ENCODE peak calls at places on chromosomes 11 and 22, in six cellular contexts. D, G, K, Q, M and Y are unnamed samples.
A peak's percentile ranks its signal among the peaks of the same experiment; 100 is the strongest.

GRCh38 chr22:19586922-19587684 is 62.9 kb upstream of the CLDN5 start:
- DNase-seq in D (no peak), G (no peak), K (no peak), Q (no peak), M (no peak), Y (no peak)

GRCh38 chr22:31286360-31287255 is 5.7 kb downstream of the PIK3IP1 start:
- DNase-seq in D (no peak), G (no peak), K (no peak), Q (no peak), M (no peak), Y (no peak)

GRCh38 chr11:63534895-63535461 is 1.6 kb upstream of the PLAAT4 start:
- DNase-seq in D (peak; percentile 55), G (peak; percentile 35), K (no peak), Q (no peak), M (no peak), Y (no peak)

GRCh38 chr11:15636520-15637065 is 521.9 kb downstream of the INSC start:
- DNase-seq in D (no peak), G (no peak), K (no peak), Q (no peak), M (no peak), Y (no peak)

GRCh38 chr11:65102142-65103095 is 6.4 kb downstream of the VPS51 start:
- DNase-seq in D (no peak), G (no peak), K (no peak), Q (no peak), M (no peak), Y (no peak)

GRCh38 chr11:10029386-10030121 is 264.5 kb downstream of the SBF2 start:
- DNase-seq in D (no peak), G (no peak), K (no peak), Q (no peak), M (no peak), Y (no peak)

GRCh38 chr11:4748435-4748834 is 21.3 kb downstream of the OR51F1 start:
- DNase-seq in D (no peak), G (no peak), K (no peak), Q (no peak), M (no peak), Y (no peak)

GRCh38 chr11:69916806-69917387 is 97.7 kb upstream of the FGF3 start:
- DNase-seq in D (no peak), G (no peak), K (no peak), Q (no peak), M (no peak), Y (no peak)

GRCh38 chr22:48740086-48740730 is 1087.5 kb downstream of the BRD1 start:
- DNase-seq in D (no peak), G (no peak), K (no peak), Q (no peak), M (no peak), Y (no peak)

GRCh38 chr11:123745764-123746451 is 4.4 kb upstream of the ZNF202 start:
- DNase-seq in D (no peak), G (no peak), K (no peak), Q (no peak), M (no peak), Y (no peak)

GRCh38 chr11:68384530-68385081 is 72.2 kb downstream of the LRP5 start:
- DNase-seq in D (no peak), G (no peak), K (no peak), Q (no peak), M (no peak), Y (no peak)

GRCh38 chr11:73259406-73260126 is 12.6 kb upstream of the P2RY6 start:
- DNase-seq in D (no peak), G (no peak), K (no peak), Q (no peak), M (no peak), Y (no peak)

GRCh38 chr11:19642185-19642591 is 70.4 kb upstream of the NAV2 start:
- DNase-seq in D (no peak), G (no peak), K (no peak), Q (no peak), M (no peak), Y (no peak)

GRCh38 chr11:120334332-120334731 is 1.9 kb upstream of the ARHGEF12 start:
- DNase-seq in D (no peak), G (no peak), K (no peak), Q (no peak), M (no peak), Y (no peak)

GRCh38 chr11:120331301-120331966 is 4.8 kb upstream of the ARHGEF12 start:
- DNase-seq in D (no peak), G (no peak), K (no peak), Q (no peak), M (no peak), Y (no peak)

GRCh38 chr11:120334894-120335462 is 1.2 kb upstream of the ARHGEF12 start:
- DNase-seq in D (peak; percentile 88), G (peak; percentile 69), K (peak; percentile 37), Q (peak; percentile 74), M (no peak), Y (peak; percentile 29)

GRCh38 chr11:120333801-120334200 is 2.4 kb upstream of the ARHGEF12 start:
- DNase-seq in D (no peak), G (no peak), K (no peak), Q (no peak), M (no peak), Y (no peak)

DNA sequence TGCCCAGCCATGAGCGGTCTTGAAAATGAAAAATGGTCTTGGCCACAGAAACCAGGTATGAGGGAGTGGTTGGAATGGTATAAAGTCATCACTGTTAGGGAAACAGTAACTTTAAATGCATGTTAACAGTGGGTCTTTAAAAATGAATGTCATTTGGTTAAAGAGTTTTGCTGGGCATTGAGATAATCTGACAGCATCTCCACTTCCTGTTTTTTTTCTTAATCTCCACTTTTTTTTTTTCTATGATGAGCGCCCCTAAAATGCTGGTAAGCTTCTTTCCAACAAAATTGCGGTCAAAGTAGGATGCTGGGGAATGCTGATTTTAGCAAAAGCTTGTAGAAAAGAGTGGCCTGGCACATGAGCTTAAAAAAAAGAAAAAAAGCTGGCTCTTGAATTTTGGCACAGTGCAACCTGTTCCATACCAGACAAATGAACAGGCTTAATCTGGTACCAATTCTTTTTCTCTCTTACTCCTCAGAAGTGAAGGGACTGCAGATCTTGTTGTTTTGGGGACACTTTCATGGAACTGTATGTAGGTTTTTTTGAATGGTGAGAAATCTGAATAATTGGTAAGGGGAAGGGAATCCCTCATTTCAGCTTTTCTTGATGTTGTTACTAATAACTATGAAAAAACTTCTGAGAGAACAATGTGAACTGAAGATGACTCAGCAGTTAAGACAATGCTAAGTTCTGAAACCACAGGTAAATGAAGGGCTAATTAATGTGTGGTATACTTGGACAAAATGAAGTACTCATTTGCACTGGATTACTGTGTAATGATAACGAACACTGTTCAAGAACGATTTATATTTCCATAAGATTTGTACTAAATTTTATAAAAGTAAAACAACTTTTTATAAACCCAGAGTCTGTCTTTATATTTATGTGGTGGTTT is 3.1 kb upstream of the ARHGEF12 start:
- DNase-seq in D (no peak), G (no peak), K (no peak), Q (no peak), M (no peak), Y (no peak)
- TF ChIP-seq POLR2A in D (no peak), G (no peak), K (no peak), Q (no peak), M (no peak), Y (no peak)

DNA sequence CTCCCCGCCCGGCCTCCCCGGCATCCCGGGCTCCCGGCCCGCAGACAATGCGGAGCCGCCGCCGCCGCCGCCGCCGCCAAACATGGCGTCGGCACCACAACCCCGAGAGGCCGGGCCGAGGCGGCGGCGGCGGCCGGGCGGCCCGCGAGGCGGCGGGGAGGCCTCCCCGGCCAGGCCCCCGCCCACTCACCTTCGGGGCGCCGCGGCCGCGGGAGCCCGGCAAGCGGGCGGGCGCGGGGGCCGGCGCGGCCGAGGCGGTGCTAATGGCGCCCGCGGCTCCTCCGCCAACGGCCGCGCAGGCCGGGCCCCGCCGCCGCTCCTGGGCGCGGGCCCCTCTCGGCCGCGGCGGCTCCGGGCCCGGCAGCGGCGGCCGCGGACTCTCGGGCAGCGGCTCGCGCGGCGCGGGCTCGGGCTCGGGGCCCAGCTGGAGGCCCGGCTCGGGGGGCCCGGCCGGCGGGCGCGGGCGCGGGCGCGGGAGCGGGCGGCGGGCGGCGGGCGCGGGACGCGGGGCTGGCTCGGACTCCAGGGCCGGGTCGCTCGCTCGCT is 293 bp downstream of the BRD1 start:
- DNase-seq in D (peak; percentile 23), G (no peak), K (no peak), Q (no peak), M (no peak), Y (no peak)
- TF ChIP-seq TAF1 in D (peak; percentile 32), G (no peak), K (no peak), Q (no peak), M (no peak), Y (no peak)

GRCh38 chr22:46043816-46044717 is 67.1 kb upstream of the WNT7B start:
- DNase-seq in D (no peak), G (no peak), K (no peak), Q (no peak), M (no peak), Y (no peak)
- TF ChIP-seq POLR2A in D (no peak), G (no peak), K (no peak), Q (no peak), M (no peak), Y (no peak)

DNA sequence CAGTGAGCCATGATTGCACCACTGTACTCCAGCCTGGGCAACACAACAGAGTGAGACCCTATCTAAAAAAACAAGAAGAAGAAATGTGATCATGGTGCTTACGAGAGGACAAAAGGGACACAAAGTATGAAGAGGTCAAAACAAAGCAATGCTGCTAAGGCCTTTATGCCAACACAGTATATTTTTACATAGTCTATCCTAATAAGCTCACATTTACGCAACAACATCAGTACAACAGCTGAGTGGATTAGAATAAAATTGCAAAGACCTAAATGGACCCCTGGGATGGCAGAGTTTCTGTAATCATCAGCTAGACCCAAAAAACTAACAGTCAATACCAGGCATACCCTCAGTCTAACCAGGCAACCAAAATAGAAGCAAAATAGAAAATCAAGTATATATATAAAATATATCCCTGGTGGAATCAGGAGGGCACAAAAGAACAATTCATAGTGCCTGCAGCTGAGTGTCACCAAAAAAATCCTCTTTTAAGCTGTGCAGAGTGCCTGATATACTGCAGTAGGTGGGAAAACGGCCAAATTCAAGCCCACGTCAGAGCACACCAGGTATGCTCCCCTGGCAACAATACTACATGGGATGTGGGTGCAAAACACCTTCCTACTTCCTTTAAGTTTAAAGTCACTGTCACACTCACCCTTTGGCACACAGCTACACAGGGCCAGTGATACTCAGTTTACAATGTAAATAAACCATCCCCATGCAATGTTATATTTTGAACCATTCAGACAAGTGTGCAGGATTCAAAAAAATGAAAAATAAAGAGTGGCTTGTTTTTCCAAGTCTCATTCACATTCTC is 57.8 kb downstream of the RBFOX2 start:
- DNase-seq in D (no peak), G (no peak), K (no peak), Q (no peak), M (no peak), Y (no peak)
- TF ChIP-seq TAF1 in D (no peak), G (no peak), K (no peak), Q (no peak), M (no peak), Y (no peak)

DNA sequence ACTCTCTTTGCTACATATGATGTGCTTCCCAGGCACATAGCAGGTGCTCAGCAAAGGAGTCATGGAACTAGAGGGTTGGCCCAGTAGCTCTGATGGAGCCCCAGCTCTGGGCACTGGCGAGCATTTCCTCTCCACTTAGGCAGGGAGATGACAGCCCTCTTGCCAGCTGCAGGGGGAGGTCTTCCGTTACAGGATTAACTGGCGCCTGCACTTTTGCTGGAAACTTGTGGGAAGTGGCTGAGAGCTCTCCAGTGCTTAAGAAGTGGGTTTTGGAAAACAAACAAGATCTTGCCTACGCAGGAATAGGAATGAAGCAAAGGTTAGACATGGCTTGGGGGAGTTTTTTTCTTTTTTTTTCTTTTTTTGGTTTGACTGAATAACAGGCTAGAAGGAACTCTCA is 75.5 kb downstream of the MICAL2 start:
- DNase-seq in D (no peak), G (no peak), K (no peak), Q (no peak), M (no peak), Y (no peak)
- TF ChIP-seq POLR2A in D (no peak), G (no peak), K (no peak), Q (no peak), M (no peak), Y (no peak)

GRCh38 chr22:38315801-38316339 is 1.4 kb downstream of the CSNK1E start:
- DNase-seq in D (no peak), G (no peak), K (no peak), Q (no peak), M (no peak), Y (no peak)
- TF ChIP-seq TAF1 in D (no peak), G (no peak), K (no peak), Q (no peak), M (no peak), Y (no peak)